ENCODE peak calls at places on chromosomes 1 and 21, in eight cellular contexts. W, O, S, H, A, Q, T and J are unnamed samples.

GRCh38 chr1:169312084-169312954 is 55.3 kb downstream of the NME7 start:
- DNase-seq in H (no peak), A (peak; percentile 46), Q (peak; percentile 77), T (peak; percentile 88), W (no peak), S (peak; percentile 47), O (peak; percentile 97), J (no peak)

GRCh38 chr1:243421784-243422183 is 165.9 kb downstream of the SDCCAG8 start:
- DNase-seq in O (peak; percentile 93), T (peak; percentile 38), W (no peak), A (peak; percentile 18), S (peak; percentile 43), Q (peak; percentile 74), H (peak; percentile 41), J (no peak)

GRCh38 chr1:32263744-32264143 is 12.7 kb downstream of the LCK start:
- DNase-seq in T (no peak), Q (no peak), A (no peak), S (no peak), W (no peak), H (no peak), O (no peak), J (no peak)

GRCh38 chr1:179856286-179856685 is 21.3 kb downstream of the TOR1AIP2 start:
- DNase-seq in S (no peak), W (no peak), H (no peak), O (no peak), A (no peak), Q (no peak), T (no peak), J (no peak)

GRCh38 chr1:169106095-169106920 is at the start of gene ATP1B1:
- DNase-seq in Q (peak; percentile 84), S (peak; percentile 96), T (no peak), O (peak; percentile 96), W (peak; percentile 94), H (peak; percentile 97), A (peak; percentile 91), J (peak; percentile 87)

GRCh38 chr21:41768371-41769042 is 1.7 kb upstream of the RIPK4 start:
- DNase-seq in Q (peak; percentile 61), H (peak; percentile 66), S (peak; percentile 93), W (no peak), A (no peak), O (peak; percentile 97), T (peak; percentile 68), J (no peak)

GRCh38 chr1:228923973-228924766 is 188.9 kb downstream of the RHOU start:
- DNase-seq in O (no peak), Q (peak; percentile 48), T (no peak), H (no peak), W (no peak), A (no peak), S (peak; percentile 40), J (no peak)

GRCh38 chr1:220692436-220693228 is 2.5 kb downstream of the C1orf115 start:
- DNase-seq in O (no peak), A (no peak), Q (no peak), T (no peak), S (no peak), H (no peak), W (no peak), J (no peak)

GRCh38 chr1:50180367-50180766 is 71.6 kb downstream of the ELAVL4 start:
- DNase-seq in W (no peak), T (no peak), O (no peak), A (no peak), Q (no peak), S (no peak), H (no peak), J (no peak)

GRCh38 chr1:13619909-13620308 is 36.3 kb downstream of the PDPN start:
- DNase-seq in T (no peak), W (no peak), Q (peak; percentile 69), H (no peak), A (no peak), S (peak; percentile 68), O (no peak), J (no peak)

GRCh38 chr1:153775432-153776311 is 465 bp downstream of the SLC27A3 start:
- DNase-seq in T (no peak), A (peak; percentile 26), H (peak; percentile 76), Q (peak; percentile 60), S (peak; percentile 91), W (peak; percentile 87), O (peak; percentile 79), J (peak; percentile 81)

GRCh38 chr1:173002891-173003582 is 47.7 kb downstream of the TNFSF18 start:
- DNase-seq in T (peak; percentile 90), Q (peak; percentile 89), H (no peak), O (peak; percentile 49), S (no peak), A (no peak), W (no peak), J (no peak)

GRCh38 chr1:181038399-181038873 is 4.7 kb downstream of the MR1 start:
- DNase-seq in A (peak; percentile 80), O (peak; percentile 82), H (peak; percentile 67), Q (peak; percentile 63), T (no peak), W (no peak), S (peak; percentile 69), J (peak; percentile 16)

GRCh38 chr1:115411388-115412063 is 73.5 kb upstream of the NGF start:
- DNase-seq in W (no peak), Q (peak; percentile 73), S (peak; percentile 24), O (peak; percentile 70), H (no peak), A (no peak), T (no peak), J (no peak)

GRCh38 chr1:101507547-101507971 is 270.7 kb downstream of the S1PR1 start:
- DNase-seq in H (no peak), Q (peak; percentile 13), A (no peak), T (no peak), S (no peak), W (no peak), O (no peak), J (no peak)

GRCh38 chr1:159879977-159880376 is 17.5 kb upstream of the VSIG8 start:
- DNase-seq in O (peak; percentile 91), W (no peak), T (peak; percentile 46), A (no peak), Q (peak; percentile 79), S (no peak), H (no peak), J (no peak)

GRCh38 chr1:155966135-155966534 is 12.2 kb downstream of the ARHGEF2 start:
- DNase-seq in Q (no peak), T (no peak), W (no peak), A (no peak), S (no peak), H (no peak), O (no peak), J (no peak)
- TF ChIP-seq CTCF in Q (peak; percentile 7), T (peak; percentile 15), W (no peak), A (no peak), S (peak; percentile 17), H (peak; percentile 17), O (no peak), J (peak; percentile 14)

GRCh38 chr1:28339551-28339950 is 10.7 kb downstream of the MED18 start:
- DNase-seq in S (no peak), H (no peak), T (no peak), O (no peak), W (no peak), Q (no peak), A (no peak), J (no peak)

GRCh38 chr1:28343405-28343804 is 14.6 kb downstream of the MED18 start:
- DNase-seq in S (no peak), W (no peak), Q (no peak), H (no peak), T (no peak), A (no peak), O (peak; percentile 74), J (no peak)

GRCh38 chr1:28341591-28341990 is 12.8 kb downstream of the MED18 start:
- DNase-seq in S (no peak), W (no peak), A (no peak), O (peak; percentile 78), Q (no peak), H (no peak), T (no peak), J (no peak)

GRCh38 chr1:28340221-28340974 is 11.6 kb downstream of the MED18 start:
- DNase-seq in Q (no peak), W (no peak), S (no peak), T (no peak), H (no peak), O (peak; percentile 50), A (no peak), J (no peak)

DNA sequence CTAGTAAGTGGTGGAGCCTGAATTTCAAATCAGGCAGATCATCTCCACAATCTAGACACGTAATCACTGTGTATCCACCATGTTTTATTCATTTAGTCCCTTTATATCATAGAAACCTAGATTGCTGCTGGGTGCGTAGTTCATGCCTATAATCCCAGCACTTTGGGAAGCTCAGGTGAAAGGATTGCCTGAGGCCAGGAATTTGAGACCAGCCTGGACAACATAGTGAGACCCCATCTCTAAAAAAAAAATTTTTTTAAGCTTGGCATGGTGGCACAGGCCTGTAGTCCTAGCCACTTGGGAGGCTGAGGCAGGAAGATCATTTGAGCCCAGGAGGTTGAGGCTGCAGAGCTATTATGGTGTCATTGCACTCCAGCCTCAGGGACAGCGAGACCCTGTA is 10.1 kb downstream of the MED18 start:
- DNase-seq in W (no peak), T (no peak), H (no peak), Q (no peak), S (no peak), O (no peak), A (no peak), J (no peak)
- H3K4me3 ChIP-seq in W (no peak overlapping the region), T (no peak overlapping the region), H (no peak overlapping the region), Q (no peak overlapping the region), S (no peak overlapping the region), O (no peak overlapping the region), A (no peak overlapping the region), J (no peak overlapping the region)

DNA sequence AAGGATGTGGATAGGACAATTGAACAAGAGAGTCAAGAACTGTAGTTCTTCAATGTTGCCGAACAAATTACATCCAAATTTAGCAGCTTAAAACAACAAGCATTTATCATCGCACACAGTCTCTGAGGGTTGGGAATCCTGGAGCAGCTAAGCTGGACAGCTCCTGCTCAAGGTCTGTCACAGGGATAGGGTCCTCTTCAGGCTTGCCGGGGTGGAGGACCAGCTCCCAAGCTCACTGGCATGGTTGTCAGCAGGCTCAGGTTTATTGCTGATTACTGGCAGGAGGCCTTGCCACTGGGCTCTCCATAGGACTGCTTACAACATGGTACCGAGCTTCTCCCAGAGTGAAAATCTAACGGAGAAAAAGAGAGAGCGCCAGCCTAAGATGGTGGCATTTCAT is 22.1 kb upstream of the COX20 start:
- DNase-seq in W (no peak), A (no peak), Q (no peak), H (no peak), S (no peak), O (no peak), T (no peak), J (no peak)
- TF ChIP-seq CTCF in W (no peak), A (no peak), Q (no peak), H (no peak), S (no peak), O (no peak), T (no peak), J (no peak)

GRCh38 chr1:182927693-182928433 is 25.1 kb downstream of the SHCBP1L start:
- DNase-seq in T (no peak), Q (no peak), S (no peak), H (no peak), W (no peak), A (no peak), O (no peak), J (no peak)
- H3K4me3 ChIP-seq in T (no peak overlapping the region), Q (no peak overlapping the region), S (no peak overlapping the region), H (no peak overlapping the region), W (no peak overlapping the region), A (no peak overlapping the region), O (no peak overlapping the region), J (no peak overlapping the region)